ENCODE peak calls at places on chromosome 14, in nine cellular contexts. E, A, L, C, N, U, S, F and I are unnamed samples.

GRCh38 chr14:89190779-89191513 is 226.1 kb downstream of the FOXN3 start:
- DNase-seq in E (no peak), A (no peak), L (peak), C (no peak), N (no peak), U (no peak), S (no peak), F (no peak), I (no peak)

GRCh38 chr14:90999299-90999698 is 61.1 kb downstream of the RPS6KA5 start:
- DNase-seq in E (no peak), A (no peak), L (no peak), C (no peak), N (peak), U (no peak), S (peak), F (no peak), I (no peak)

GRCh38 chr14:59354666-59355065 is 110.5 kb downstream of the GPR135 start:
- DNase-seq in E (no peak), A (peak), L (no peak), C (no peak), N (no peak), U (no peak), S (no peak), F (no peak), I (no peak)

GRCh38 chr14:58107041-58107440 is 45.0 kb downstream of the ARMH4 start:
- DNase-seq in E (no peak), A (no peak), L (no peak), C (no peak), N (no peak), U (no peak), S (no peak), F (no peak), I (no peak)

GRCh38 chr14:58488550-58488949 is 61.0 kb downstream of the KIAA0586 start:
- DNase-seq in E (peak), A (peak), L (no peak), C (no peak), N (no peak), U (no peak), S (no peak), F (no peak), I (no peak)

GRCh38 chr14:32703246-32703645 is 235.4 kb upstream of the NPAS3 start:
- DNase-seq in E (peak), A (peak), L (no peak), C (no peak), N (no peak), U (no peak), S (no peak), F (no peak), I (no peak)

GRCh38 chr14:50739186-50739585 is 71.1 kb upstream of the SAV1 start:
- DNase-seq in E (no peak), A (no peak), L (no peak), C (no peak), N (no peak), U (no peak), S (no peak), F (no peak), I (no peak)

GRCh38 chr14:60573943-60574496 is 65.1 kb downstream of the SIX6 start:
- DNase-seq in E (no peak), A (peak), L (no peak), C (no peak), N (no peak), U (no peak), S (no peak), F (no peak), I (no peak)

GRCh38 chr14:81655423-81656314 is 122.0 kb upstream of the SEL1L start:
- DNase-seq in E (no peak), A (no peak), L (peak), C (no peak), N (no peak), U (no peak), S (no peak), F (no peak), I (no peak)

GRCh38 chr14:67420102-67420739 is 8.3 kb upstream of the PLEK2 start:
- DNase-seq in E (no peak), A (no peak), L (no peak), C (peak), N (no peak), U (peak), S (no peak), F (no peak), I (peak)

GRCh38 chr14:104882991-104883660 is 18.1 kb downstream of the CEP170B start:
- DNase-seq in E (no peak), A (no peak), L (no peak), C (no peak), N (no peak), U (no peak), S (no peak), F (no peak), I (no peak)

GRCh38 chr14:54487771-54488170 is 1.0 kb downstream of the GMFB start:
- DNase-seq in E (no peak), A (peak), L (no peak), C (no peak), N (no peak), U (no peak), S (no peak), F (no peak), I (no peak)

GRCh38 chr14:93317200-93317599 is 15.6 kb downstream of the BTBD7 start:
- DNase-seq in E (no peak), A (no peak), L (no peak), C (no peak), N (no peak), U (no peak), S (no peak), F (no peak), I (no peak)

GRCh38 chr14:64363265-64363840 is 24.8 kb upstream of the MTHFD1 start:
- DNase-seq in E (peak), A (no peak), L (no peak), C (no peak), N (no peak), U (no peak), S (no peak), F (no peak), I (no peak)

GRCh38 chr14:26170885-26171284 is 426.9 kb downstream of the NOVA1 start:
- DNase-seq in E (no peak), A (no peak), L (no peak), C (no peak), N (no peak), U (no peak), S (no peak), F (no peak), I (no peak)

GRCh38 chr14:55731881-55732498 is 152.0 kb downstream of the KTN1 start:
- DNase-seq in E (peak), A (no peak), L (no peak), C (no peak), N (peak), U (peak), S (no peak), F (peak), I (peak)

GRCh38 chr14:104749958-104750529 is 2.9 kb upstream of the SIVA1 start:
- DNase-seq in E (no peak), A (peak), L (no peak), C (no peak), N (no peak), U (no peak), S (no peak), F (no peak), I (no peak)

GRCh38 chr14:69943084-69943797 is 64.0 kb downstream of the SMOC1 start:
- DNase-seq in E (no peak), A (no peak), L (peak), C (no peak), N (no peak), U (no peak), S (no peak), F (no peak), I (no peak)

GRCh38 chr14:36519431-36520321 is at the start of gene NKX2-1:
- DNase-seq in E (no peak), A (no peak), L (peak), C (no peak), N (no peak), U (no peak), S (no peak), F (no peak), I (no peak)

GRCh38 chr14:23694085-23694975 is 58.2 kb downstream of the DHRS2 start:
- DNase-seq in E (no peak), A (peak), L (no peak), C (no peak), N (no peak), U (no peak), S (no peak), F (no peak), I (peak)

GRCh38 chr14:95157987-95158712 is 821 bp upstream of the DICER1 start:
- DNase-seq in E (no peak), A (peak), L (no peak), C (peak), N (no peak), U (no peak), S (no peak), F (no peak), I (peak)

GRCh38 chr14:106808458-106808857 is 1282.1 kb downstream of the TMEM121 start:
- DNase-seq in E (no peak), A (no peak), L (no peak), C (no peak), N (no peak), U (no peak), S (no peak), F (no peak), I (no peak)

GRCh38 chr14:75422169-75422568 is 5.7 kb upstream of the JDP2 start:
- DNase-seq in E (peak), A (peak), L (no peak), C (no peak), N (no peak), U (no peak), S (no peak), F (no peak), I (peak)

GRCh38 chr14:24011051-24011450 is 22.3 kb downstream of the DHRS4L2 start:
- DNase-seq in E (no peak), A (no peak), L (no peak), C (no peak), N (no peak), U (no peak), S (no peak), F (no peak), I (no peak)